ENCODE peak calls at places on chromosomes 3 and 15, in four cellular contexts. L is HepG2, C is H1, J is K562. R is an unnamed sample.

GRCh38 chr3:151101270-151101954 is 15.9 kb downstream of the MED12L start:
- DNase-seq in L (no peak), J (peak; percentile 2), C (no peak), R (no peak)

GRCh38 chr3:17040322-17040721 is 155.6 kb downstream of the PLCL2 start:
- DNase-seq in J (no peak), L (no peak), C (no peak), R (no peak)

GRCh38 chr3:69893274-69893673 is 106.3 kb upstream of the SAMMSON start:
- DNase-seq in C (no peak), L (no peak), J (no peak), R (no peak)

GRCh38 chr3:53089511-53089910 is 40.7 kb downstream of the RFT1 start:
- DNase-seq in J (no peak), L (no peak), C (no peak), R (no peak)

GRCh38 chr3:139953131-139953910 is 18.3 kb downstream of the CLSTN2 start:
- DNase-seq in C (no peak), L (no peak), J (no peak), R (no peak)

GRCh38 chr15:95291878-95292472 is 1038.5 kb upstream of the NR2F2 start:
- DNase-seq in C (no peak), L (peak; percentile 28), J (peak; percentile 64), R (peak; percentile 63)

GRCh38 chr3:45113625-45114050 is 32.5 kb downstream of the CDCP1 start:
- DNase-seq in C (no peak), J (no peak), L (no peak), R (no peak)

GRCh38 chr15:40456299-40456712 is 14.5 kb upstream of the CHST14 start:
- DNase-seq in C (no peak), J (no peak), L (no peak), R (no peak)

GRCh38 chr15:80710635-80711553 is 15.8 kb downstream of the ABHD17C start:
- DNase-seq in L (no peak), J (no peak), C (no peak), R (no peak)

GRCh38 chr3:66622756-66623452 is 122.1 kb upstream of the LRIG1 start:
- DNase-seq in J (no peak), C (no peak), L (no peak), R (no peak)

GRCh38 chr3:50296721-50297383 is 2.4 kb downstream of the HYAL3 start:
- DNase-seq in J (no peak), C (no peak), L (no peak), R (no peak)

DNA sequence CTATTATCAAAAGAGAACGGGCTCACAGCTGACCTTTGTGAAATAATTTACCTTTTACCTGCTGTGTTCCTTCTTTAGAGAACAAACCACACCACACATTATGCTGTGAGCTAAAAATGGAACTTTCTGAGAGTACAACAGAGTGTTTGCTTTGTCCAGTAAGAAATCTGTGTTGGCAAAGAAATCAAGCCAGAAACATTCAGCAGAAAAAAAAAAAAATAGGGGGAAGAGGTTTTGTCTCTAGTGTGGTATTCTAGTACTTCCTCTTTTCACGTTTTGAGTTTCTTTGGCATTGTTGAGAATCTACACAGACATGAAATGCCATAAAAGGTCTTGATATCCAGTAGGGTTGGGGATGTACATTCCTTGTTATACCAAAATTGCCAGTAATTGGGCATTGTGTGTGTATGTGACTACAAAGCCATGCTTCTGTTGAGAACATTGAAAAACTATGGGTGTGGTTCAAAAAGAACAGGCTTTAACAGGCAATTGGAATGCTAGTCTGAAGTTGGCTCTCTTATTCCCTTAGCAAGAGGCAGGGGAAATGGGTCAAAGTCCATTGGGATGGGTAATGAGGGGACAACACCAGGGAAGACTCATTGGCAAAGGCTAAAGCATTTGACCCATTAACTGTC is 273.5 kb downstream of the NEK10 start:
- DNase-seq in J (no peak), L (no peak), C (no peak), R (no peak)
- TF ChIP-seq RFX5 in J (no peak), L (no peak), C (no peak), R (no peak)

GRCh38 chr3:15858547-15859506 is 61.0 kb upstream of the ANKRD28 start:
- DNase-seq in L (peak; percentile 77), C (peak; percentile 79), J (peak; percentile 84), R (peak; percentile 41)
- H3K27ac ChIP-seq in L (peak overlapping the region; percentile 93), C (peak overlapping the region; percentile 40), J (peak overlapping the region; percentile 80), R (peak overlapping the region; percentile 92)

GRCh38 chr3:180447156-180447555 is 154.8 kb upstream of the TTC14 start:
- DNase-seq in C (no peak), J (no peak), L (no peak), R (no peak)
- TF ChIP-seq PHF8 in C (no peak), J (no peak), L (no peak), R (no peak)

GRCh38 chr15:88658070-88658965 is 19.5 kb downstream of the ISG20 start:
- DNase-seq in J (no peak), C (no peak), L (no peak), R (no peak)

GRCh38 chr15:88655103-88655553 is 16.3 kb downstream of the ISG20 start:
- DNase-seq in J (no peak), C (no peak), L (no peak), R (no peak)

GRCh38 chr15:88655780-88656488 is 17.1 kb downstream of the ISG20 start:
- DNase-seq in C (no peak), J (no peak), L (no peak), R (no peak)

GRCh38 chr15:88657326-88658069 is 18.7 kb downstream of the ISG20 start:
- DNase-seq in C (no peak), L (no peak), J (peak; percentile 70), R (peak; percentile 62)

DNA sequence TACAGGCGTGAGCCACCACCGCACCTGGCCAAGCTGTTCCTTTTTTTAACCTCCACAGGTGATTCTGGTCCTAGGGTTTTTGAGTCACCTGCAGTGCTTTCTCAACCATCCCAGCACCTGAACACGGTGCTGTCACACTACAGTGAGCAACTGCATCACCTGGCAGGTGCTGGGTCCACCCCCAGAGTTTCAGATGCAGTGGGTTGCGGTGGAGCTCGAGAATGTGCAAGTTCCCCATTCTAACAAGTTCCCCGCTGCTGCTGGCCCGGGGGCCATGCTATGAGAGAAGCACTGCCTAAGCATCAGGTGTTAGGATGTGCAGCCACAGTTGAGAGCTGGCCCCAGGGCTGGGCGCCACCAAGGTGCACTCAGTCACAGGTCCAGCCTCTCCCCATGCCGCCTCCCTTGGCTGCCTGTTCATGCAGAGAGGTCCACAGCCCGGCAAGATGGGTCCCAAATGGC is 18.0 kb downstream of the ISG20 start:
- DNase-seq in C (no peak), L (no peak), J (no peak), R (no peak)
- TF ChIP-seq RFX5 in C (no peak), L (no peak), J (no peak), R (no peak)

R was measured in A549.